ENCODE peak calls at places on chromosomes 12 and 14, in seven cellular contexts. One of them, this sample, is unnamed.

GRCh38 chr12:63387736-63388135 is 236.7 kb upstream of the AVPR1A start:
- DNase-seq in CD4-positive, alpha-beta T cell: no peak
- DNase-seq in nephron progenitor cell: no peak
- DNase-seq in cardiac fibroblast: no peak
- DNase-seq in MG63: no peak
- DNase-seq in aorta: no peak
- DNase-seq in activated CD4-positive, alpha-beta memory T cell treated with anti-CD3 and anti-CD28 coated beads for 36 hours: no peak
- DNase-seq in this sample: no peak

GRCh38 chr12:47367912-47368537 is 288.3 kb upstream of the AMIGO2 start:
- DNase-seq in activated CD4-positive, alpha-beta memory T cell treated with anti-CD3 and anti-CD28 coated beads for 36 hours: no peak
- DNase-seq in cardiac fibroblast: no peak
- DNase-seq in MG63: no peak
- DNase-seq in aorta: no peak
- DNase-seq in CD4-positive, alpha-beta T cell: no peak
- DNase-seq in nephron progenitor cell: no peak
- DNase-seq in this sample: no peak

GRCh38 chr12:55043542-55043941 is 23.8 kb downstream of the NEUROD4 start:
- DNase-seq in aorta: peak
- DNase-seq in activated CD4-positive, alpha-beta memory T cell treated with anti-CD3 and anti-CD28 coated beads for 36 hours: no peak
- DNase-seq in nephron progenitor cell: no peak
- DNase-seq in CD4-positive, alpha-beta T cell: no peak
- DNase-seq in MG63: no peak
- DNase-seq in cardiac fibroblast: no peak
- DNase-seq in this sample: no peak

GRCh38 chr14:103626150-103626850 is 2.7 kb upstream of the KLC1 start:
- DNase-seq in CD4-positive, alpha-beta T cell: no peak
- DNase-seq in activated CD4-positive, alpha-beta memory T cell treated with anti-CD3 and anti-CD28 coated beads for 36 hours: peak
- DNase-seq in aorta: no peak
- DNase-seq in nephron progenitor cell: no peak
- DNase-seq in MG63: no peak
- DNase-seq in cardiac fibroblast: no peak
- DNase-seq in this sample: no peak

GRCh38 chr12:120376416-120376815 is 7.5 kb upstream of the MSI1 start:
- DNase-seq in cardiac fibroblast: no peak
- DNase-seq in activated CD4-positive, alpha-beta memory T cell treated with anti-CD3 and anti-CD28 coated beads for 36 hours: no peak
- DNase-seq in CD4-positive, alpha-beta T cell: no peak
- DNase-seq in nephron progenitor cell: no peak
- DNase-seq in aorta: no peak
- DNase-seq in MG63: no peak
- DNase-seq in this sample: no peak

GRCh38 chr12:111404362-111405148 is 1.2 kb upstream of the SH2B3 start:
- DNase-seq in aorta: no peak
- DNase-seq in activated CD4-positive, alpha-beta memory T cell treated with anti-CD3 and anti-CD28 coated beads for 36 hours: peak
- DNase-seq in CD4-positive, alpha-beta T cell: peak
- DNase-seq in cardiac fibroblast: peak
- DNase-seq in MG63: no peak
- DNase-seq in nephron progenitor cell: peak
- DNase-seq in this sample: peak

GRCh38 chr12:130357241-130357640 is 19.6 kb downstream of the PIWIL1 start:
- DNase-seq in aorta: no peak
- DNase-seq in MG63: no peak
- DNase-seq in CD4-positive, alpha-beta T cell: no peak
- DNase-seq in activated CD4-positive, alpha-beta memory T cell treated with anti-CD3 and anti-CD28 coated beads for 36 hours: no peak
- DNase-seq in nephron progenitor cell: no peak
- DNase-seq in cardiac fibroblast: no peak
- DNase-seq in this sample: no peak

GRCh38 chr14:104593241-104593701 is 11.3 kb downstream of the TMEM179 start:
- DNase-seq in MG63: no peak
- DNase-seq in activated CD4-positive, alpha-beta memory T cell treated with anti-CD3 and anti-CD28 coated beads for 36 hours: no peak
- DNase-seq in aorta: peak
- DNase-seq in cardiac fibroblast: no peak
- DNase-seq in CD4-positive, alpha-beta T cell: no peak
- DNase-seq in nephron progenitor cell: no peak
- DNase-seq in this sample: no peak

GRCh38 chr14:90541076-90541634 is 144.3 kb downstream of the CALM1 start:
- DNase-seq in cardiac fibroblast: no peak
- DNase-seq in CD4-positive, alpha-beta T cell: no peak
- DNase-seq in nephron progenitor cell: no peak
- DNase-seq in aorta: peak
- DNase-seq in activated CD4-positive, alpha-beta memory T cell treated with anti-CD3 and anti-CD28 coated beads for 36 hours: no peak
- DNase-seq in MG63: no peak
- DNase-seq in this sample: no peak

GRCh38 chr12:93741741-93742085 is 64.5 kb downstream of the CRADD start:
- DNase-seq in MG63: peak
- DNase-seq in CD4-positive, alpha-beta T cell: peak
- DNase-seq in aorta: no peak
- DNase-seq in activated CD4-positive, alpha-beta memory T cell treated with anti-CD3 and anti-CD28 coated beads for 36 hours: peak
- DNase-seq in cardiac fibroblast: no peak
- DNase-seq in nephron progenitor cell: peak
- DNase-seq in this sample: peak

GRCh38 chr12:117875652-117876491 is 92.9 kb downstream of the KSR2 start:
- DNase-seq in cardiac fibroblast: peak
- DNase-seq in CD4-positive, alpha-beta T cell: peak
- DNase-seq in aorta: peak
- DNase-seq in activated CD4-positive, alpha-beta memory T cell treated with anti-CD3 and anti-CD28 coated beads for 36 hours: peak
- DNase-seq in nephron progenitor cell: peak
- DNase-seq in MG63: no peak
- DNase-seq in this sample: peak

GRCh38 chr14:101736585-101736984 is 24.9 kb upstream of the PPP2R5C start:
- DNase-seq in cardiac fibroblast: no peak
- DNase-seq in CD4-positive, alpha-beta T cell: no peak
- DNase-seq in aorta: no peak
- DNase-seq in MG63: no peak
- DNase-seq in activated CD4-positive, alpha-beta memory T cell treated with anti-CD3 and anti-CD28 coated beads for 36 hours: no peak
- DNase-seq in nephron progenitor cell: no peak
- DNase-seq in this sample: no peak

GRCh38 chr14:74488788-74489397 is 4.2 kb downstream of the NPC2 start:
- DNase-seq in nephron progenitor cell: no peak
- DNase-seq in MG63: no peak
- DNase-seq in activated CD4-positive, alpha-beta memory T cell treated with anti-CD3 and anti-CD28 coated beads for 36 hours: no peak
- DNase-seq in cardiac fibroblast: peak
- DNase-seq in aorta: no peak
- DNase-seq in CD4-positive, alpha-beta T cell: no peak
- DNase-seq in this sample: no peak

GRCh38 chr12:41189395-41190251 is 1.5 kb downstream of the PDZRN4 start:
- DNase-seq in CD4-positive, alpha-beta T cell: no peak
- DNase-seq in nephron progenitor cell: peak
- DNase-seq in aorta: no peak
- DNase-seq in cardiac fibroblast: no peak
- DNase-seq in activated CD4-positive, alpha-beta memory T cell treated with anti-CD3 and anti-CD28 coated beads for 36 hours: no peak
- DNase-seq in MG63: no peak
- DNase-seq in this sample: peak

GRCh38 chr14:51547260-51547659 is 104.5 kb upstream of the FRMD6 start:
- DNase-seq in cardiac fibroblast: peak
- DNase-seq in CD4-positive, alpha-beta T cell: no peak
- DNase-seq in nephron progenitor cell: no peak
- DNase-seq in MG63: peak
- DNase-seq in aorta: peak
- DNase-seq in activated CD4-positive, alpha-beta memory T cell treated with anti-CD3 and anti-CD28 coated beads for 36 hours: no peak
- DNase-seq in this sample: no peak

GRCh38 chr12:100437038-100437841 is 36.4 kb upstream of the NR1H4 start:
- DNase-seq in aorta: no peak
- DNase-seq in cardiac fibroblast: no peak
- DNase-seq in nephron progenitor cell: no peak
- DNase-seq in activated CD4-positive, alpha-beta memory T cell treated with anti-CD3 and anti-CD28 coated beads for 36 hours: no peak
- DNase-seq in CD4-positive, alpha-beta T cell: no peak
- DNase-seq in MG63: no peak
- DNase-seq in this sample: no peak

GRCh38 chr12:50257226-50258166 is 25.8 kb downstream of the LIMA1 start:
- DNase-seq in aorta: no peak
- DNase-seq in MG63: peak
- DNase-seq in cardiac fibroblast: peak
- DNase-seq in nephron progenitor cell: no peak
- DNase-seq in CD4-positive, alpha-beta T cell: no peak
- DNase-seq in activated CD4-positive, alpha-beta memory T cell treated with anti-CD3 and anti-CD28 coated beads for 36 hours: no peak
- DNase-seq in this sample: no peak

GRCh38 chr14:96204151-96205058 is at the start of gene BDKRB2:
- DNase-seq in nephron progenitor cell: peak
- DNase-seq in cardiac fibroblast: peak
- DNase-seq in CD4-positive, alpha-beta T cell: no peak
- DNase-seq in activated CD4-positive, alpha-beta memory T cell treated with anti-CD3 and anti-CD28 coated beads for 36 hours: peak
- DNase-seq in MG63: peak
- DNase-seq in aorta: peak
- DNase-seq in this sample: peak

GRCh38 chr12:28313631-28314030 is 123.4 kb downstream of the CCDC91 start:
- DNase-seq in MG63: no peak
- DNase-seq in cardiac fibroblast: peak
- DNase-seq in CD4-positive, alpha-beta T cell: no peak
- DNase-seq in activated CD4-positive, alpha-beta memory T cell treated with anti-CD3 and anti-CD28 coated beads for 36 hours: no peak
- DNase-seq in nephron progenitor cell: no peak
- DNase-seq in aorta: no peak
- DNase-seq in this sample: no peak

GRCh38 chr14:64723691-64724577 is 19.7 kb downstream of the PLEKHG3 start:
- DNase-seq in activated CD4-positive, alpha-beta memory T cell treated with anti-CD3 and anti-CD28 coated beads for 36 hours: peak
- DNase-seq in CD4-positive, alpha-beta T cell: no peak
- DNase-seq in cardiac fibroblast: no peak
- DNase-seq in aorta: no peak
- DNase-seq in nephron progenitor cell: no peak
- DNase-seq in MG63: peak
- DNase-seq in this sample: no peak

GRCh38 chr12:85367886-85368385 is 87.9 kb downstream of the ALX1 start:
- DNase-seq in cardiac fibroblast: no peak
- DNase-seq in aorta: no peak
- DNase-seq in nephron progenitor cell: no peak
- DNase-seq in activated CD4-positive, alpha-beta memory T cell treated with anti-CD3 and anti-CD28 coated beads for 36 hours: no peak
- DNase-seq in CD4-positive, alpha-beta T cell: no peak
- DNase-seq in MG63: no peak
- DNase-seq in this sample: no peak

GRCh38 chr14:65585216-65585615 is 172.7 kb downstream of the FUT8 start:
- DNase-seq in aorta: no peak
- DNase-seq in CD4-positive, alpha-beta T cell: no peak
- DNase-seq in nephron progenitor cell: no peak
- DNase-seq in cardiac fibroblast: no peak
- DNase-seq in MG63: peak
- DNase-seq in activated CD4-positive, alpha-beta memory T cell treated with anti-CD3 and anti-CD28 coated beads for 36 hours: no peak
- DNase-seq in this sample: no peak

GRCh38 chr14:35051796-35052195 is 5.7 kb downstream of the FAM177A1 start:
- DNase-seq in aorta: no peak
- DNase-seq in activated CD4-positive, alpha-beta memory T cell treated with anti-CD3 and anti-CD28 coated beads for 36 hours: no peak
- DNase-seq in cardiac fibroblast: peak
- DNase-seq in MG63: no peak
- DNase-seq in CD4-positive, alpha-beta T cell: no peak
- DNase-seq in nephron progenitor cell: no peak
- DNase-seq in this sample: no peak

GRCh38 chr12:93911436-93911835 is 234.3 kb downstream of the CRADD start:
- DNase-seq in nephron progenitor cell: no peak
- DNase-seq in cardiac fibroblast: peak
- DNase-seq in CD4-positive, alpha-beta T cell: no peak
- DNase-seq in MG63: no peak
- DNase-seq in aorta: no peak
- DNase-seq in activated CD4-positive, alpha-beta memory T cell treated with anti-CD3 and anti-CD28 coated beads for 36 hours: no peak
- DNase-seq in this sample: no peak

GRCh38 chr12:24436667-24437066 is 487.2 kb upstream of the SOX5 start:
- DNase-seq in MG63: no peak
- DNase-seq in nephron progenitor cell: no peak
- DNase-seq in CD4-positive, alpha-beta T cell: no peak
- DNase-seq in aorta: no peak
- DNase-seq in cardiac fibroblast: no peak
- DNase-seq in activated CD4-positive, alpha-beta memory T cell treated with anti-CD3 and anti-CD28 coated beads for 36 hours: no peak
- DNase-seq in this sample: no peak

GRCh38 chr14:104475802-104476201 is 103.8 kb upstream of the C14orf180 start:
- DNase-seq in cardiac fibroblast: no peak
- DNase-seq in MG63: no peak
- DNase-seq in activated CD4-positive, alpha-beta memory T cell treated with anti-CD3 and anti-CD28 coated beads for 36 hours: no peak
- DNase-seq in aorta: no peak
- DNase-seq in nephron progenitor cell: no peak
- DNase-seq in CD4-positive, alpha-beta T cell: no peak
- DNase-seq in this sample: no peak

GRCh38 chr12:76697849-76698248 is 66.1 kb upstream of the ZDHHC17 start:
- DNase-seq in MG63: no peak
- DNase-seq in activated CD4-positive, alpha-beta memory T cell treated with anti-CD3 and anti-CD28 coated beads for 36 hours: no peak
- DNase-seq in aorta: no peak
- DNase-seq in CD4-positive, alpha-beta T cell: no peak
- DNase-seq in cardiac fibroblast: peak
- DNase-seq in nephron progenitor cell: peak
- DNase-seq in this sample: no peak

GRCh38 chr12:109870648-109871047 is 9.7 kb downstream of the GLTP start:
- DNase-seq in cardiac fibroblast: peak
- DNase-seq in MG63: no peak
- DNase-seq in activated CD4-positive, alpha-beta memory T cell treated with anti-CD3 and anti-CD28 coated beads for 36 hours: no peak
- DNase-seq in aorta: no peak
- DNase-seq in nephron progenitor cell: no peak
- DNase-seq in CD4-positive, alpha-beta T cell: no peak
- DNase-seq in this sample: no peak

GRCh38 chr14:36519431-36520321 is at the start of gene NKX2-1:
- DNase-seq in MG63: peak
- DNase-seq in aorta: no peak
- DNase-seq in nephron progenitor cell: peak
- DNase-seq in CD4-positive, alpha-beta T cell: no peak
- DNase-seq in activated CD4-positive, alpha-beta memory T cell treated with anti-CD3 and anti-CD28 coated beads for 36 hours: no peak
- DNase-seq in cardiac fibroblast: no peak
- DNase-seq in this sample: peak

This sample was measured in H9.